ENCODE peak calls at places on chromosomes 16 and 17, in eight cellular contexts. Q is thoracic aorta, N is fibroblast of mammary gland, X is lung, M is HCT116, J is cardiac fibroblast, Y is OCI-LY7, U is cardiac muscle cell. B is an unnamed sample.
A peak's percentile ranks its signal among the peaks of the same experiment; 100 is the strongest.

GRCh38 chr17:64780096-64781012 is 118.2 kb upstream of the SMURF2 start:
- DNase-seq in Q (no peak), N (no peak), X (peak; percentile 83), M (peak; percentile 84), J (peak; percentile 12), Y (no peak), U (peak; percentile 56), B (peak; percentile 83)

GRCh38 chr17:59530561-59530960 is 34.8 kb upstream of the DHX40 start:
- DNase-seq in Q (no peak), N (no peak), X (no peak), M (no peak), J (no peak), Y (no peak), U (no peak), B (no peak)

GRCh38 chr16:5906351-5906750 is 808.8 kb upstream of the EEF2KMT start:
- DNase-seq in Q (no peak), N (no peak), X (no peak), M (no peak), J (no peak), Y (no peak), U (no peak), B (no peak)

GRCh38 chr16:82675300-82675699 is 48.5 kb downstream of the CDH13 start:
- DNase-seq in Q (no peak), N (no peak), X (no peak), M (no peak), J (no peak), Y (no peak), U (no peak), B (no peak)

GRCh38 chr16:28554634-28555423 is 1.1 kb downstream of the SGF29 start:
- DNase-seq in Q (no peak), N (no peak), X (no peak), M (no peak), J (no peak), Y (no peak), U (no peak), B (no peak)

GRCh38 chr16:71722801-71723536 is 1.5 kb downstream of the PHLPP2 start:
- DNase-seq in Q (peak; percentile 8), N (peak; percentile 51), X (peak; percentile 63), M (peak; percentile 51), J (peak; percentile 61), Y (peak; percentile 57), U (peak; percentile 84), B (peak; percentile 85)

GRCh38 chr17:5034651-5035050 is 575 bp downstream of the SLC52A1 start:
- DNase-seq in Q (no peak), N (no peak), X (no peak), M (no peak), J (no peak), Y (no peak), U (no peak), B (no peak)

GRCh38 chr16:19515765-19516164 is 6.1 kb downstream of the GDE1 start:
- DNase-seq in Q (no peak), N (no peak), X (no peak), M (no peak), J (no peak), Y (no peak), U (no peak), B (no peak)

GRCh38 chr16:57910726-57911125 is 60.2 kb downstream of the CNGB1 start:
- DNase-seq in Q (no peak), N (no peak), X (no peak), M (no peak), J (no peak), Y (no peak), U (no peak), B (no peak)

GRCh38 chr16:57908409-57908987 is 62.4 kb downstream of the CNGB1 start:
- DNase-seq in Q (no peak), N (no peak), X (no peak), M (no peak), J (no peak), Y (no peak), U (no peak), B (no peak)

GRCh38 chr16:57904101-57904500 is 66.8 kb downstream of the CNGB1 start:
- DNase-seq in Q (no peak), N (no peak), X (no peak), M (no peak), J (no peak), Y (no peak), U (no peak), B (no peak)

GRCh38 chr16:57903656-57904055 is 67.3 kb downstream of the CNGB1 start:
- DNase-seq in Q (no peak), N (no peak), X (no peak), M (no peak), J (no peak), Y (peak; percentile 28), U (no peak), B (no peak)

DNA sequence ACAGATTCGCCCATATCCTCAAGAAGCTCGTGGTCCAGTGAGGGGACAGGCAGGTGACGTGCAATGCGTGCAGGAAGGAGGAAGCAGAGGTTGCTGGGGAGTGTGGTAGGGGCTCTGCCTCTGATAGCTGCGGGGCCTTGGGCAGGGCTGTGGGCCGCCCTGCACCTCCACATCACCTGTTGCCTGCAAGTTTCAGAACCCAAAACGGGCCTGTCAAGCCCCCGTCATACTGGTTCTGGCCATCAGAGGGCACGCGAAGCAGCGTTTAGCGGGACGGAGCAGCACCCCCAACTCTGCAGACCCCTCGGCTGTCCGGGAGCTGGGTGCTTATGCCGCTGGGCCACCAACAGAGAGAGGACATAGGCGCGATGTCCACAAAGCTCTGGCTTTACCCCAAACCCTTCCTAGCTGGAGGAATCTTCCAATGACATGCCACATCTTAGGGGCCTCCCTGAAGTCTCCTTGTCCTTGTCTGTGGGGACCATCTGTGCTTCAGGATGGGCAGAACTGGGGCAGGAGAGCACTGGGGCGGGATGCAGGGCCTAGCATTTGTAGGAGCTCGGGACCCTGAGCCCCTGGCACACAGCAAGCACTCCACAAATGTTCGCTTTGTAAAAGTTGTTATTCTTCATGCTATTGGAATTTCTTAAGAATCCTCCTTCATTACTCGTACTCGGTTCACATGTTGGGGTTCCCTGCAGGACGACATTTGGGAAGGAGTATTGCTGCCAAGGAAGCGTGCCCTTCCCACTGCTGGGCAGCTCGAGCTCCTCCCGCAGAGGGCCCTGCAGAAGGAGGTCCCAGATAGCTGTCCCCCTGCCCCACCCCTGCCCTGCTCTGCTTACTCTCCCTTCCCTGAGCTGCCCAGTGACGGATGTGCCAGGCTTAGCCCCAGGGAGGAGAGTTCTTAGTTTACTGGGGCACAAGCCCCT is 64.3 kb downstream of the CNGB1 start:
- DNase-seq in Q (no peak), N (no peak), X (no peak), M (no peak), J (no peak), Y (peak; percentile 13), U (peak; percentile 36), B (peak; percentile 40)
- TF ChIP-seq CTCF in Q (peak; percentile 37), N (peak; percentile 44), X (peak; percentile 21), M (peak; percentile 12), J (peak; percentile 68), Y (peak; percentile 56), U (peak; percentile 64), B (peak; percentile 59)

DNA sequence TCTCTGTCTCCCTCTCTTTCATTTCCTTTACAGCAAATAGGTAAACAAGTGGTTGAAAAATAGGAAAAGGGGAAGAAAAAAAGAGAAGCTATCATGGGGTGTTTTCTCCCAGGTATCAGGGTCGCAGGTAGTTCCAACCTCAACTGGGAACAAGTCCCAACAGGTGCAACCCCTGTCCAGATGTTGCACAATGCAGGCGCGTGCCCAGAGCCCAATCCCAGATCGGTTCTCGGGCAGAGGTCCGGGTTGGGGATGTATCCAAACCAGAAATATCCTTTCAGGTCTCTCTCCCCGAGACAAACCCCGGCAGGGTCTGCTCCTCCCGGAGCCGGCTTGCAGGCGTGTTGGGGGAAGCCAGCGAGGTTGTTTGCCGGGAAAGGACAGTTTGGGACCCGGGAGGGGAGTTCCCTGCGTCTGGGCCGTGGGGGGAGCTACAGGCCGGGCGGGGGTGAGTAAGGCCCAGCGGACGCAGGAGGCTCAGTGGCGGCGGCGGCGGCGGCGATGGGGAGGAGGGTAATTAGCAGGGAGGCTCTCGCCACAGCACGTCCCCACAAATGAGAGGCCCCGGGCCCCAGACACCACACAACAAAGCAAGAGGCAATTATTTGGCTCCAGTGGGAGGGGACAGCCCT is 21.2 kb upstream of the SP6 start:
- DNase-seq in Q (no peak), N (no peak), X (no peak), M (no peak), J (no peak), Y (no peak), U (no peak), B (no peak)
- H3K4me3 ChIP-seq in Q (no peak overlapping the region), N (no peak overlapping the region), X (no peak overlapping the region), M (no peak overlapping the region), J (no peak overlapping the region), Y (no peak overlapping the region), U (no peak overlapping the region), B (no peak overlapping the region)

GRCh38 chr17:31390426-31390747 is 1.1 kb upstream of the RAB11FIP4 start:
- DNase-seq in Q (no peak), N (no peak), X (no peak), M (no peak), J (no peak), Y (no peak), U (no peak), B (no peak)

GRCh38 chr17:31388351-31388750 is 3.1 kb upstream of the RAB11FIP4 start:
- DNase-seq in Q (no peak), N (no peak), X (no peak), M (no peak), J (no peak), Y (no peak), U (no peak), B (no peak)

GRCh38 chr17:31389673-31390381 is 1.6 kb upstream of the RAB11FIP4 start:
- DNase-seq in Q (no peak), N (no peak), X (no peak), M (no peak), J (no peak), Y (no peak), U (no peak), B (no peak)

GRCh38 chr17:31387438-31387837 is 4.0 kb upstream of the RAB11FIP4 start:
- DNase-seq in Q (no peak), N (no peak), X (no peak), M (no peak), J (no peak), Y (no peak), U (no peak), B (no peak)

DNA sequence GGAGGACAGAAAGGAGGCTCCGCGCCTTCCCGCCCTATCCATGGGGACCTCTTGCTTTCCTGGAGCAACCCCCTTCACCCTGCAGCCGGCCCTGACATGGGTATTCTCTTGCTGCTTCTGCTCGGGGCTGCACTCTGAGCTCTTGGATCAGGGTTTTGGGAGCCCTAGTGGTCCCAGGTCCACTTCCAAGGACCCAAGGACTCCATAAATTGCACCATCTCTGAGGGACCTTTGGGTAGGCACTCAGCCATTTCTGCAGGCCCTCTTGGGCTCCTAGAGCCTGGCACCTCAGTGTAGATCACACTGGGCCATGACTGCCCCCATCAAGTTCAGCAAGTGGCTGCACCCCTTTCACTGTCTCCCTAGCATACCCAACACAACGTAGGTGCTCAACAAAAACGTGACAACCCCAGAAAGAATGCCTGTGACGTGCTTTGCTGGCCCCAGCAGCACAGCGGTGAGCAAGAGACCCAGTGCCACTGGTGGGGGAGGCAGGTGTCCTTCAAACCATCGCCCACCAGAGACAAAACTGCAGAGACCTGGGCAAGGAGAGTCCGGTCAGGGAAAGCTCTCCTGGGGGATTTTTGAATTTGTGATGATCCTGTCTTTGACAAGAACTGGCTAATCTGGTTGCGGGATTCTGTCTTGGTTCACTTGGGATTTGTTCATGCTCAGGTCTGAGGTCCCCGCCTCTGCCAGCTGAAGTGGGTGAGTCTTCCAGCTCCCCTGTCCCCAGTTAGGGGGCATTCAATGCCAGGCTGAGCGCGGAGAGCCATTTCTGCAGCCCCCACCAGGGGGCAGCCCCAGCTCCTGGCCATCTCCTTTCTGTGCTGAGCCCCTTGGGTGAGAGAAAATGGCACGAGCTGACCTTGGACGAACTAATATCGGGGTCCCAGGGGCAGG is 2.5 kb upstream of the RAB11FIP4 start:
- DNase-seq in Q (no peak), N (no peak), X (no peak), M (no peak), J (no peak), Y (peak; percentile 48), U (peak; percentile 55), B (no peak)
- TF ChIP-seq CTCF in Q (peak; percentile 50), N (peak; percentile 72), X (peak; percentile 4), M (peak; percentile 89), J (peak; percentile 79), Y (peak; percentile 85), U (peak; percentile 79), B (peak; percentile 87)

DNA sequence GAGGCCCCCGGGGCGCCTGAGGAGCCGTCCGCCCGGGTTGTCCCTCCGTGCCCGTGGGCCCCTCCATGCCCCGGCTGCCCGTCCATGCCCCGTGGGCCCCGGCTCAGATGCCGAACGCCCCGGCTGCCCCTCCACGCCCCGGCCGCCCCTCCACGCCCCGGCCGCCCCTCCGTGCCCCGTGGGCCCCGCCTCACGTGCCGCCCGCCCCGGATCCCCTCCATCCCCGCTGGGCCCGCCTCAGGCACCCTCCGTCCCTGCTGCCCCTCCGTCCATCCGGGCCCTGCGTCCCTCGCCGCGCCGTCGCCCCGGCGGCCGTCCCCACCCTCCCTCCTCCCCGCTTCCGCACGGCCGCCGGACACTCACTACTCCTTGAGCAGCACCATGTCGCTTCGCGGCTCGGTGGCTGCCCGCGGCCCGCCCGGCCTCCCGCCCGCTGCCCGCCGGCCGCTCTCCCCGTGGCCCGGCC is 381 bp downstream of the PITPNA start:
- DNase-seq in Q (no peak), N (peak; percentile 20), X (peak; percentile 55), M (no peak), J (peak; percentile 30), Y (no peak), U (peak; percentile 74), B (no peak)
- H3K4me3 ChIP-seq in Q (peak overlapping the region; percentile 83), N (peak overlapping the region; percentile 65), X (peak overlapping the region; percentile 79), M (peak overlapping the region; percentile 71), J (peak overlapping the region; percentile 78), Y (peak overlapping the region; percentile 82), U (peak overlapping the region; percentile 85), B (peak overlapping the region; percentile 96)